ENCODE peak calls at places on chromosomes 3 and 15, in eight cellular contexts. Y is DND-41, V is neuronal stem cell, E is OCI-LY7, R is neural progenitor cell, C is foreskin keratinocyte, P is tibial artery, M is fibroblast of lung. T is an unnamed sample.

GRCh38 chr3:141204343-141204742 is 27.3 kb upstream of the PXYLP1 start:
- DNase-seq in P (no peak), R (no peak), V (no peak), M (no peak), C (no peak), Y (no peak), E (no peak), T (no peak)

GRCh38 chr3:149019581-149019980 is 28.2 kb downstream of the GYG1 start:
- DNase-seq in C (no peak), R (no peak), M (no peak), E (no peak), V (no peak), P (no peak), Y (no peak), T (no peak)

GRCh38 chr15:33150993-33151392 is 43.5 kb downstream of the FMN1 start:
- DNase-seq in M (no peak), R (no peak), Y (no peak), E (no peak), V (no peak), C (no peak), P (no peak), T (no peak)

GRCh38 chr3:184011937-184012889 is 5.5 kb downstream of the ABCC5 start:
- DNase-seq in M (no peak), Y (no peak), V (no peak), R (no peak), E (no peak), C (no peak), P (no peak), T (no peak)

GRCh38 chr3:149809694-149810093 is 3.3 kb upstream of the RNF13 start:
- DNase-seq in P (no peak), M (no peak), V (no peak), Y (no peak), R (no peak), E (no peak), C (no peak), T (no peak)

GRCh38 chr15:84702961-84703482 is 12.9 kb downstream of the SEC11A start:
- DNase-seq in R (no peak), V (no peak), C (no peak), M (peak; percentile 76), Y (no peak), E (no peak), P (peak; percentile 69), T (no peak)

GRCh38 chr3:150074697-150075416 is 104.2 kb upstream of the PFN2 start:
- DNase-seq in M (no peak), Y (no peak), V (no peak), E (no peak), R (no peak), P (no peak), C (no peak), T (no peak)

GRCh38 chr3:193637831-193638230 is 44.8 kb downstream of the OPA1 start:
- DNase-seq in M (no peak), Y (no peak), P (no peak), E (no peak), R (no peak), C (no peak), V (no peak), T (no peak)

GRCh38 chr3:181868576-181868975 is 156.9 kb downstream of the SOX2 start:
- DNase-seq in M (no peak), P (no peak), V (no peak), C (no peak), E (peak; percentile 41), R (no peak), Y (no peak), T (no peak)

GRCh38 chr3:143070977-143071551 is 48.5 kb upstream of the CHST2 start:
- DNase-seq in R (no peak), M (peak; percentile 62), C (peak; percentile 89), P (no peak), V (no peak), E (no peak), Y (no peak), T (no peak)

GRCh38 chr3:42084593-42084992 is 6.6 kb upstream of the TRAK1 start:
- DNase-seq in M (no peak), P (no peak), C (no peak), Y (no peak), R (no peak), E (no peak), V (no peak), T (no peak)
- H3K27ac ChIP-seq in M (no peak overlapping the region), P (peak overlapping the region; percentile 33), C (no peak overlapping the region), Y (no peak overlapping the region), R (no peak overlapping the region), E (no peak overlapping the region), V (no peak overlapping the region), T (peak overlapping the region; percentile 9)

GRCh38 chr3:133754455-133754854 is 8.3 kb downstream of the TF start:
- DNase-seq in P (no peak), V (no peak), C (peak; percentile 19), Y (no peak), M (no peak), E (no peak), R (no peak), T (no peak)
- H3K4me1 ChIP-seq in P (no peaks in the 10 kb centered on the region), V (no peaks in the 10 kb centered on the region), C (no peaks in the 10 kb centered on the region), Y (no peaks in the 10 kb centered on the region), M (no peaks in the 10 kb centered on the region), E (no peaks in the 10 kb centered on the region), R (peaks cover 6% of the 10 kb centered on the region), T (no peaks in the 10 kb centered on the region)

DNA sequence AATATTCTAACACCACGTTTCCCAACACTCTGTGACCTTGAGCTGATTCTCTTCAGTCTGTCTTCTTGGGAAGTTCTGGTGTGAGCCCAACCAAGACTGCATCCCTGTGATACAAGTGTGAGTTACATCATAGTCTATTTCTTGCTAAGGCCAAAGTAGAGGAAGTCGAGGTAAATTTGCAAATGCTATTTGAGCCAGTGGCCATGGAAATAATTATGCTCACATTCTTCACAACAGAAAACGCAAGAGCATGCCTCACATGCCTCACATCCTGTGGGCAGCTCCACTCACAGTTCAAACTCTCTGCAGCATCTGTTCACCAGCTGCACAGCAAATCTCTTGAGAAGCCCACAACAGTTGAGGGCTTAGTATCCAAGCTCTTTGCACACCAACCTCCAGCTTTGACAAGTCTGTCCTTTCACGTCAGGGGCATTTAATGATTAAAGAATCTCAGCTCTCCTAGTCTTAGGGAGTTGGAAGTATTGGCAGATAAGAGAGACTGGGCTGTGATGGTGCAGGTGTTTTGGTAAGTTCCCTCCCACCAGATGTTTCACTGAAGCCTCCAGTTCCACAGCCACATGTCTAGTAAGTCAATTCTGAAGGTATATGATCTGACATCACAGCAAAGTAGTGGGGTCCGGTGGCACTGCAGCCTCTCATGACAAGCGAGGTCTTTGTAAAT is 166.3 kb downstream of the SSR3 start:
- DNase-seq in C (peak; percentile 9), Y (no peak), V (no peak), P (no peak), M (peak; percentile 78), R (no peak), E (no peak), T (no peak)
- H3K27ac ChIP-seq in C (no peak overlapping the region), Y (no peak overlapping the region), V (no peak overlapping the region), P (no peak overlapping the region), M (peak overlapping the region; percentile 60), R (no peak overlapping the region), E (no peak overlapping the region), T (no peak overlapping the region)

DNA sequence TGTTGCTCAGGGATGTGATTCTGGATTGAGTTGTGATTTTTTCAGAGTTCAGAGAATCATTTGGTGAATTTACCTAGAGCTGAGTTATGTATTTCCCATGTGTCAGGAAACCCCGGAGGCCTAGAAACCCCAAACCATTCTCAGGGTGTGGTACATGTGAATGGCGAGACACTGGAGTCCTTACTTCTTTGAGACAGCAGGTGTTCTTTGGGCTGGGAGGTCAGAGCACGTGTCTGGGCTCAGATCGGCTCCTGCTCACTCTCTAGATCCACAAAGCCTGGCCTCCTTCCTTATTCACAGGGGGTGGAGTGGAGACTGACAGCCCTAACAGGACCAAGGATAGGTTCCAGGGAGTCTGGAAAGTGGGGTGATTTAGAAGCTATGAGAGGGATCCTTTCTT is 145.8 kb downstream of the CHDH start:
- DNase-seq in Y (no peak), E (no peak), C (no peak), M (no peak), R (no peak), P (no peak), V (no peak), T (no peak)
- H3K4me1 ChIP-seq in Y (peaks cover 6% of the 10 kb centered on the region), E (no peaks in the 10 kb centered on the region), C (no peaks in the 10 kb centered on the region), M (no peaks in the 10 kb centered on the region), R (peaks cover 10% of the 10 kb centered on the region), P (no peaks in the 10 kb centered on the region), V (no peaks in the 10 kb centered on the region), T (peaks cover 4% of the 10 kb centered on the region)

GRCh38 chr3:46908294-46908985 is 30.9 kb downstream of the PTH1R start:
- DNase-seq in V (no peak), E (no peak), M (peak; percentile 76), P (peak; percentile 89), Y (no peak), C (no peak), R (no peak), T (peak; percentile 53)

GRCh38 chr3:46909535-46910161 is 32.1 kb downstream of the PTH1R start:
- DNase-seq in C (peak; percentile 31), V (peak; percentile 79), Y (peak; percentile 80), P (peak; percentile 93), M (peak; percentile 82), R (peak; percentile 92), E (peak; percentile 85), T (peak; percentile 88)

GRCh38 chr3:46910166-46910760 is 32.7 kb downstream of the PTH1R start:
- DNase-seq in R (no peak), P (peak; percentile 61), V (no peak), Y (no peak), E (no peak), M (no peak), C (no peak), T (peak; percentile 18)

GRCh38 chr3:46907960-46908293 is 30.4 kb downstream of the PTH1R start:
- DNase-seq in Y (no peak), M (no peak), C (no peak), R (no peak), V (no peak), E (no peak), P (no peak), T (no peak)

DNA sequence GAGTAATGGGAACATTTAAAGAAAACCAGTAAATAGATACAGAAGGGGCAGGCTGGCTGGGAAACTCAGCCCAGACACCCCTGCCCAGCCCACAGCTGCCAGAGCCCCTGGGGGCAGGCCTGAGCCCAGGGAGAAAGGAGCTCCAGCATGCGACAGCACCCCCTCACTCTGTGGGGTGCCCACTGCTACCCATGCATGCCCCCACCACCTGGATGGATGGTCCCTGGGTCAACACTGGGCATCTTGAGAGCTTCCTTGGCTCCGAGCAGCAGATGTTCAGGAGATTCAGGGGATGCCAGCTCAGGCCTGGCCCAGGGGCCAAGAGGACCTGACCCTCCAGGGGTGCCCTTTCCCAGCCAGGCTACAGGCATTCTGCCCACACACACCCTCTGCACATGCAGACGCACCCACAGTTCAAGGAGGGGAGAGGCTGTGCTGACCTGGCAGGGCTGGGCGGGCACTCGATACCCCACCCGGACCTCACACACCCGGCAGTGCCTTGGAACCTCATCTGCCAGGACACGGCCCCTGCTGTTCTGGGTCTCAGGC is 31.5 kb downstream of the PTH1R start:
- DNase-seq in R (no peak), M (no peak), C (no peak), Y (no peak), P (peak; percentile 70), V (no peak), E (no peak), T (peak; percentile 78)
- H3K27ac ChIP-seq in R (no peak overlapping the region), M (no peak overlapping the region), C (no peak overlapping the region), Y (no peak overlapping the region), P (peak overlapping the region; percentile 63), V (no peak overlapping the region), E (no peak overlapping the region), T (no peak overlapping the region)

GRCh38 chr15:75651810-75652543 is 4.3 kb downstream of the SNX33 start:
- DNase-seq in R (no peak), C (no peak), P (no peak), M (no peak), Y (peak; percentile 20), E (no peak), V (no peak), T (no peak)
- H3K4me1 ChIP-seq in R (peaks cover 45% of the 10 kb centered on the region), C (peaks cover 4% of the 10 kb centered on the region), P (peaks cover 75% of the 10 kb centered on the region), M (peaks cover 35% of the 10 kb centered on the region), Y (peaks cover 9% of the 10 kb centered on the region), E (peaks cover 8% of the 10 kb centered on the region), V (peaks cover 41% of the 10 kb centered on the region), T (peaks cover 38% of the 10 kb centered on the region)